ENCODE peak calls at places on chromosomes 7 and 10, in five cellular contexts. J is mammary epithelial cell, Q is colonic mucosa, X is fibroblast of lung, O is GM23248. W is an unnamed sample.

GRCh38 chr10:84537447-84537931 is 209.1 kb downstream of the CCSER2 start:
- DNase-seq in Q (peak; percentile 45), X (peak; percentile 41), J (peak; percentile 32), O (peak; percentile 83), W (peak; percentile 65)

GRCh38 chr7:159070422-159071148 is 74.1 kb downstream of the VIPR2 start:
- DNase-seq in O (no peak), Q (no peak), X (no peak), J (no peak), W (no peak)

GRCh38 chr10:98332623-98333269 is 64.8 kb upstream of the LOXL4 start:
- DNase-seq in O (no peak), X (no peak), Q (no peak), J (no peak), W (no peak)

GRCh38 chr7:3151784-3152183 is 108.1 kb upstream of the CARD11 start:
- DNase-seq in Q (no peak), X (no peak), J (no peak), O (no peak), W (no peak)

GRCh38 chr10:48605786-48606529 is 1.1 kb upstream of the ARHGAP22 start:
- DNase-seq in Q (peak; percentile 13), J (peak; percentile 70), X (peak; percentile 68), O (peak; percentile 77), W (no peak)

GRCh38 chr10:84994722-84995121 is 666.3 kb downstream of the CCSER2 start:
- DNase-seq in X (no peak), Q (no peak), J (no peak), O (no peak), W (no peak)

GRCh38 chr7:37642028-37642540 is 41.5 kb upstream of the GPR141 start:
- DNase-seq in X (no peak), Q (no peak), J (no peak), O (no peak), W (no peak)

GRCh38 chr7:101862280-101863220 is 45.1 kb downstream of the CUX1 start:
- DNase-seq in X (peak; percentile 19), J (no peak), O (no peak), Q (no peak), W (no peak)

GRCh38 chr7:83130623-83131545 is 31.8 kb downstream of the PCLO start:
- DNase-seq in J (no peak), O (no peak), Q (no peak), X (peak; percentile 30), W (no peak)

GRCh38 chr7:138848056-138848975 is 50.3 kb upstream of the ATP6V0A4 start:
- DNase-seq in J (no peak), O (peak; percentile 18), Q (no peak), X (peak; percentile 62), W (no peak)

GRCh38 chr10:49593998-49594397 is 16.1 kb upstream of the SLC18A3 start:
- DNase-seq in J (no peak), O (no peak), X (no peak), Q (no peak), W (no peak)

GRCh38 chr7:98867271-98867701 is 2.5 kb downstream of the TMEM130 start:
- DNase-seq in O (no peak), J (no peak), X (peak; percentile 38), Q (no peak), W (no peak)

GRCh38 chr7:41098846-41099245 is 604.0 kb downstream of the INHBA start:
- DNase-seq in O (no peak), J (no peak), Q (no peak), X (peak; percentile 73), W (no peak)

GRCh38 chr7:41096921-41097320 is 606.0 kb downstream of the INHBA start:
- DNase-seq in X (peak; percentile 100), O (peak; percentile 46), J (peak; percentile 59), Q (no peak), W (no peak)

GRCh38 chr7:41093141-41093540 is 609.7 kb downstream of the INHBA start:
- DNase-seq in Q (no peak), X (no peak), J (no peak), O (no peak), W (peak; percentile 79)

GRCh38 chr7:41098402-41098801 is 604.5 kb downstream of the INHBA start:
- DNase-seq in X (peak; percentile 29), O (no peak), Q (no peak), J (no peak), W (no peak)

GRCh38 chr7:41097501-41097900 is 605.4 kb downstream of the INHBA start:
- DNase-seq in O (peak; percentile 70), Q (no peak), X (peak; percentile 99), J (peak; percentile 95), W (no peak)
- H3K9ac ChIP-seq in O (no peak overlapping the region), Q (no peak overlapping the region), X (peak overlapping the region; percentile 13), J (peak overlapping the region; percentile 24), W (no peak overlapping the region)

DNA sequence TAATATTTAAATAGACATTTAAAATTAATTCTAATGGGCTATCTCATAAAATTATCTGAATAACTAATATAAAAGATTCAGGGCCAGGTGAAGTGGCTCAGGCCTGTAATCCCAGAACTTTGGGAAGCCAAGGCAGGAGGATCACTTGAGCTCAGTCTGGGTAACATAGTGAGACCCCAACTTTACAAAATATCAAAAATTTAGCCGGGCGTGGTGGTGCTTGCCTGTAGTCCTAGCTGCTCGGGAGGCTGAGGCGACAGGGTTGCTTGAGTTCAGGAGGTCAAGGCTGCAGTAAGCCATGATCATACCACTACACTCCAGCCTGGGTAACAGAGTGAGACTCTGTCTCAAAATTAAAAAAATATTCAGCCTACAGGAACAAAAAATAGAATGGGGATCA is 12.5 kb downstream of the NOBOX start:
- DNase-seq in Q (no peak), X (no peak), J (no peak), O (no peak), W (no peak)
- H3K9ac ChIP-seq in Q (no peak overlapping the region), X (no peak overlapping the region), J (no peak overlapping the region), O (no peak overlapping the region), W (no peak overlapping the region)

GRCh38 chr10:125007436-125007835 is 65.5 kb downstream of the ZRANB1 start:
- DNase-seq in O (no peak), X (no peak), J (no peak), Q (no peak), W (no peak)

GRCh38 chr10:125008689-125009579 is 67.0 kb downstream of the ZRANB1 start:
- DNase-seq in Q (peak; percentile 84), X (no peak), O (no peak), J (no peak), W (no peak)

GRCh38 chr10:125011171-125011925 is 69.4 kb downstream of the ZRANB1 start:
- DNase-seq in X (no peak), J (no peak), Q (no peak), O (no peak), W (no peak)

GRCh38 chr10:125010362-125010761 is 68.4 kb downstream of the ZRANB1 start:
- DNase-seq in O (no peak), J (no peak), X (no peak), Q (no peak), W (no peak)

DNA sequence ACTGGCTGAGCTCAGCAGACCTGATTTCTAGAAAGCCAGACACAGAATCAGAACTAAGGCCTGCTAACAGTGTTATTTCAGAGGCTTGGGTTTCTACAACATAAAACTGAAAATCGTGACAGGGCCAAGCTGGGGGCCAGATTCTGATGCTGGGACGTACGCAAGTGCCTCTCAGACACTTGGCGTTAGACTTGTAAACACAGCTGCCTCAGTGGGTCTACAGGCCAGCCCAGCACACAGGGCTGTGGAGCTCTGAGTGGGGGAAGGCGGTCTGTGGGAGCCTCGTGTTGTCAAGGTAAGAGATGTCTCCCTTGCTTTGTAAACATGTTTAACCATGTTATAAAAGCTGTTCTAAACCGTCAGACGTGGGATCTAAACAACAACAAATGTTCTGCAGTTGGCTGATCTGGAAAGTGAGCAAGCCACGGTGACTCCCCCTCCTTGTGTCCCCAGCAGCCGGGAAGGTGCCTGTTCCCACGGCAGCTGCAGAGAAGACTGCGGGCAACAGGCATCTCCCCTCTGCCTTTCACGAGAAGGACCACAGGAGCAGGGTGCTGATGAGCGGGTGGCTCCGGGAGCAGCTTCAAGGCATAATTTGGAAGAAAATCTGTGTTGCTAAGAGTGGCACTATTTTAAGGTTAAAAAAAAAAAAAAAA is 67.8 kb downstream of the ZRANB1 start:
- DNase-seq in O (no peak), Q (no peak), J (no peak), X (no peak), W (no peak)
- H3K9ac ChIP-seq in O (no peak overlapping the region), Q (peak overlapping the region; percentile 77), J (no peak overlapping the region), X (no peak overlapping the region), W (no peak overlapping the region)

GRCh38 chr7:77266162-77266807 is 66.7 kb upstream of the FGL2 start:
- DNase-seq in Q (no peak), J (no peak), X (peak; percentile 49), O (no peak), W (no peak)
- H3K9ac ChIP-seq in Q (no peak overlapping the region), J (no peak overlapping the region), X (no peak overlapping the region), O (no peak overlapping the region), W (no peak overlapping the region)

DNA sequence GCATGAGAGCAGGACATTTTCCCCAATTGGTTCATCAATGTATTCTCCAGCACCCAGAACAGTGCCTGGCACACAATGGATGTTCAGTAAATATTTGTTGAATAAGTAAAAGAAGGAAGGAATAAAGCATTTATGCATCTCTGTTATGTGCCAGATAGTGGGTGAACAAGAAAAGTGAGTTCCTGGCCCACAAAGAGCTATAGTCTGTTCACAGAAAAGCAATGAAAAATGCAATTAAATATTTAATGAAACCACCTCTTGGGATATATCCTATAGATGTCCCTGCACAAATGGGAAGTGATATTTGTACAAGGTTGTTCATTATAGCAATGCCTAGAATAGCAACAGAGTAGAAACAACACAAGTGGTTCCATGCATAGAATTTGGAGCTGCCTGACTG is 2.1 kb downstream of the ABCA13 start:
- DNase-seq in J (no peak), X (no peak), Q (no peak), O (no peak), W (no peak)
- H3K9ac ChIP-seq in J (no peak overlapping the region), X (no peak overlapping the region), Q (no peak overlapping the region), O (no peak overlapping the region), W (no peak overlapping the region)

GRCh38 chr7:50724526-50725520 is 57.9 kb downstream of the GRB10 start:
- DNase-seq in X (no peak), O (no peak), Q (no peak), J (no peak), W (no peak)
- H3K9ac ChIP-seq in X (no peak overlapping the region), O (no peak overlapping the region), Q (no peak overlapping the region), J (no peak overlapping the region), W (no peak overlapping the region)

GRCh38 chr10:46518028-46518725 is 38.3 kb downstream of the GPRIN2 start:
- DNase-seq in O (no peak), X (no peak), Q (peak; percentile 16), J (no peak), W (no peak)
- H3K9ac ChIP-seq in O (no peak overlapping the region), X (no peak overlapping the region), Q (no peak overlapping the region), J (no peak overlapping the region), W (no peak overlapping the region)

GRCh38 chr10:20232079-20232478 is 415.8 kb downstream of the PLXDC2 start:
- DNase-seq in O (no peak), J (no peak), Q (no peak), X (no peak), W (no peak)

GRCh38 chr10:20233423-20233822 is 417.2 kb downstream of the PLXDC2 start:
- DNase-seq in J (no peak), X (no peak), Q (no peak), O (no peak), W (no peak)

DNA sequence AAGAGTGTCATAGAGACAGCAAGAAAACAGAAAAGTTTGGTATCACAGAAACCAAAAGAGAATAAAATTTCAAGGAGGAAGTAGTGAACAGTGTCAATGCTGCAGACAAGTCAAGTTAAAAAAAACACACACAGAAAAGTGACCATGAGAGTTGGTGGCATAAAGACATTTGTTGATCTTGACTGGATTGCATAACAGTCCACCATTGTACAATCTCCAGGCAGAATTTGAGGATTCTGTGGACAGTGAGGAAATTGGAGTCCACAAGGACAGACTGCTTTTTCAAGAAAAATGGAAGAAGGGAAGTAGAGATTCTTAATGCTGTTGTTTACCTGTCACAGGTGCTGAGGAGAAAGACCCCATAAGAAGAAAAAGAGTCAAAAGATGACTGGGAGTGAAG is 412.5 kb downstream of the PLXDC2 start:
- DNase-seq in Q (no peak), J (no peak), O (no peak), X (no peak), W (no peak)
- H3K9ac ChIP-seq in Q (no peak overlapping the region), J (no peak overlapping the region), O (no peak overlapping the region), X (no peak overlapping the region), W (no peak overlapping the region)

GRCh38 chr10:89651916-89652573 is 7.0 kb upstream of the PANK1 start:
- DNase-seq in J (no peak), O (no peak), Q (no peak), X (no peak), W (no peak)
- H3K9ac ChIP-seq in J (no peak overlapping the region), O (no peak overlapping the region), Q (no peak overlapping the region), X (no peak overlapping the region), W (no peak overlapping the region)

W was measured in MM.1S.